ENCODE peak calls at places on chromosomes 12 and 14, in six cellular contexts. One of them, this sample, is unnamed.

GRCh38 chr12:108478611-108479010 is 36.5 kb upstream of the FICD start:
- DNase-seq in GM12878: no peak
- DNase-seq in GM12891: no peak
- DNase-seq in K562: no peak
- DNase-seq in HepG2: no peak
- DNase-seq in H1: no peak
- DNase-seq in this sample: no peak

GRCh38 chr12:116606397-116606796 is 47.2 kb downstream of the MAP1LC3B2 start:
- DNase-seq in H1: no peak
- DNase-seq in GM12891: no peak
- DNase-seq in HepG2: no peak
- DNase-seq in GM12878: no peak
- DNase-seq in K562: no peak
- DNase-seq in this sample: no peak

GRCh38 chr12:124517260-124518050 is 50.0 kb downstream of the NCOR2 start:
- DNase-seq in GM12878: no peak
- DNase-seq in H1: no peak
- DNase-seq in K562: no peak
- DNase-seq in HepG2: no peak
- DNase-seq in GM12891: no peak
- DNase-seq in this sample: no peak

GRCh38 chr14:86481105-86481504 is 951.2 kb downstream of the FLRT2 start:
- DNase-seq in GM12878: no peak
- DNase-seq in H1: no peak
- DNase-seq in GM12891: no peak
- DNase-seq in K562: no peak
- DNase-seq in HepG2: no peak
- DNase-seq in this sample: no peak

GRCh38 chr14:92495041-92495440 is 18.5 kb upstream of the RIN3 start:
- DNase-seq in GM12891: no peak
- DNase-seq in HepG2: no peak
- DNase-seq in K562: no peak
- DNase-seq in H1: no peak
- DNase-seq in GM12878: no peak
- DNase-seq in this sample: no peak

GRCh38 chr14:38593477-38593876 is 337.6 kb upstream of the CLEC14A start:
- DNase-seq in GM12878: no peak
- DNase-seq in K562: no peak
- DNase-seq in H1: no peak
- DNase-seq in GM12891: no peak
- DNase-seq in HepG2: no peak
- DNase-seq in this sample: no peak

GRCh38 chr12:30719060-30719459 is 23.4 kb upstream of the IPO8 start:
- DNase-seq in H1: no peak
- DNase-seq in GM12878: no peak
- DNase-seq in GM12891: no peak
- DNase-seq in K562: no peak
- DNase-seq in HepG2: no peak
- DNase-seq in this sample: no peak

GRCh38 chr12:122749569-122750332 is 2.9 kb upstream of the DENR start:
- DNase-seq in GM12891: no peak
- DNase-seq in GM12878: no peak
- DNase-seq in K562: peak; percentile 28
- DNase-seq in H1: no peak
- DNase-seq in HepG2: no peak
- DNase-seq in this sample: no peak

GRCh38 chr12:66508025-66508424 is 170.9 kb downstream of the GRIP1 start:
- DNase-seq in K562: no peak
- DNase-seq in GM12878: no peak
- DNase-seq in GM12891: no peak
- DNase-seq in H1: no peak
- DNase-seq in HepG2: no peak
- DNase-seq in this sample: no peak

GRCh38 chr12:96241484-96242256 is 47.5 kb downstream of the ELK3 start:
- DNase-seq in HepG2: no peak
- DNase-seq in GM12891: no peak
- DNase-seq in GM12878: no peak
- DNase-seq in K562: no peak
- DNase-seq in H1: no peak
- DNase-seq in this sample: no peak

GRCh38 chr14:104341532-104342434 is 203.4 kb downstream of the KIF26A start:
- DNase-seq in K562: peak; percentile 57
- DNase-seq in H1: peak; percentile 85
- DNase-seq in HepG2: peak; percentile 64
- DNase-seq in GM12878: no peak
- DNase-seq in GM12891: no peak
- DNase-seq in this sample: no peak

GRCh38 chr12:42332301-42332894 is 6.4 kb downstream of the PPHLN1 start:
- DNase-seq in K562: peak; percentile 65
- DNase-seq in GM12878: no peak
- DNase-seq in GM12891: no peak
- DNase-seq in H1: no peak
- DNase-seq in HepG2: peak; percentile 34
- DNase-seq in this sample: no peak

GRCh38 chr12:95182868-95183415 is 34.3 kb downstream of the FGD6 start:
- DNase-seq in H1: no peak
- DNase-seq in GM12878: no peak
- DNase-seq in HepG2: no peak
- DNase-seq in GM12891: peak; percentile 16
- DNase-seq in K562: peak; percentile 82
- DNase-seq in this sample: no peak

GRCh38 chr12:67434653-67435375 is 165.7 kb downstream of the CAND1 start:
- DNase-seq in H1: no peak
- DNase-seq in GM12878: no peak
- DNase-seq in GM12891: no peak
- DNase-seq in K562: no peak
- DNase-seq in HepG2: peak; percentile 46
- DNase-seq in this sample: no peak

GRCh38 chr12:61043838-61044237 is 1216.4 kb upstream of the USP15 start:
- DNase-seq in H1: no peak
- DNase-seq in GM12891: no peak
- DNase-seq in GM12878: no peak
- DNase-seq in HepG2: no peak
- DNase-seq in K562: no peak
- DNase-seq in this sample: no peak

GRCh38 chr14:35292051-35292769 is at the start of gene PSMA6:
- DNase-seq in HepG2: peak; percentile 100
- DNase-seq in GM12891: peak; percentile 74
- DNase-seq in K562: peak; percentile 99
- DNase-seq in H1: peak; percentile 97
- DNase-seq in GM12878: peak; percentile 98
- DNase-seq in this sample: peak; percentile 86

GRCh38 chr14:91115986-91116385 is 2.1 kb downstream of the DGLUCY start:
- DNase-seq in HepG2: no peak
- DNase-seq in H1: no peak
- DNase-seq in K562: no peak
- DNase-seq in GM12878: no peak
- DNase-seq in GM12891: no peak
- DNase-seq in this sample: no peak

GRCh38 chr14:60311417-60311816 is 62.4 kb downstream of the PPM1A start:
- DNase-seq in GM12891: no peak
- DNase-seq in HepG2: no peak
- DNase-seq in K562: peak; percentile 35
- DNase-seq in H1: no peak
- DNase-seq in GM12878: no peak
- DNase-seq in this sample: no peak

GRCh38 chr12:124980098-124980892 is 8.6 kb downstream of the DHX37 start:
- DNase-seq in HepG2: no peak
- DNase-seq in GM12891: no peak
- DNase-seq in GM12878: no peak
- DNase-seq in H1: no peak
- DNase-seq in K562: no peak
- DNase-seq in this sample: no peak

GRCh38 chr14:73261520-73262426 is 24.5 kb downstream of the PAPLN start:
- DNase-seq in HepG2: no peak
- DNase-seq in H1: no peak
- DNase-seq in GM12891: no peak
- DNase-seq in GM12878: no peak
- DNase-seq in K562: no peak
- DNase-seq in this sample: peak; percentile 15
- TF ChIP-seq TAF1 in HepG2: no peak
- TF ChIP-seq TAF1 in H1: no peak
- TF ChIP-seq TAF1 in GM12891: no peak
- TF ChIP-seq TAF1 in GM12878: no peak
- TF ChIP-seq TAF1 in K562: no peak
- TF ChIP-seq TAF1 in this sample: no peak

DNA sequence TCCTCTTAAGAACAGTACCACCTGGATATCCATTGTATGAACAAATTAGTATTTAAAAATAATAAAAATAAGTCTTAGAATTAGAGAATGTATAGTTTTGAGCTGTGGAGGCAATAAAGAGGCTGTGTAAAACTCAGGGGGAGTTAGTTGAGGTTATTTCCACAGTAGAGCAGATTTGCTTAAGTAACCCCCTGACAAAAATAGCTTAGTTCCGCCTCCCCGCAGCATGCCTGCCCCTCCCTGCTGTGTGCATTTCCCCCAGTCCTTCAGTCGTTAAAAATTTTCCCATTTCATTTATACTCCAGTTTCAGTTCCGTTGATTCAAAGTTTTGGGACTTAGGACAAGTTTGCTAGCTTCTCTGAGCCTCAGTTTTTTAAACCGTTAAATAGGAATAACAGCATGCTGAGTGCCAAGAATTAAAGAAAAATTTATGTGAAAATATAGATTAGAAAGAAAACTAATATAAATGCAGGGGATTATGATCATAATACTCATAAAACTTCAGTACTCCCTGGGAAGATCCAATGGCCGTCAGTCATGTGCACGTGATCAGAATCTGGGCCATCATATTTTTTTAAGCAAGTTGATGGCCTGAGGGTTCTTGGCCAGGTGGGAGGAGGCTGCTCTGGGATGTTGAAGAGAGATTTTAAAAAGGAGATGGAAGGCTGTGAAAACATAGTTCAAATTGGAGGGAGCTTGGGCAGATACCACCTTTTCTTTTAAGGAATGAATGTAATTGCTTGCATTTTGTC is 14.5 kb upstream of the SLC38A2 start:
- DNase-seq in K562: peak; percentile 69
- DNase-seq in H1: no peak
- DNase-seq in HepG2: no peak
- DNase-seq in GM12891: no peak
- DNase-seq in GM12878: no peak
- DNase-seq in this sample: no peak
- TF ChIP-seq POLR2A in K562: no peak
- TF ChIP-seq POLR2A in H1: no peak
- TF ChIP-seq POLR2A in HepG2: no peak
- TF ChIP-seq POLR2A in GM12891: no peak
- TF ChIP-seq POLR2A in GM12878: no peak
- TF ChIP-seq POLR2A in this sample: no peak

GRCh38 chr14:22469541-22470303 is 119.3 kb downstream of the DAD1 start:
- DNase-seq in K562: no peak
- DNase-seq in GM12891: no peak
- DNase-seq in H1: no peak
- DNase-seq in GM12878: no peak
- DNase-seq in HepG2: no peak
- DNase-seq in this sample: no peak

GRCh38 chr14:22472466-22472865 is 116.6 kb downstream of the DAD1 start:
- DNase-seq in HepG2: no peak
- DNase-seq in H1: no peak
- DNase-seq in K562: no peak
- DNase-seq in GM12878: no peak
- DNase-seq in GM12891: no peak
- DNase-seq in this sample: no peak

GRCh38 chr14:22474730-22475351 is 114.2 kb downstream of the DAD1 start:
- DNase-seq in H1: no peak
- DNase-seq in GM12878: no peak
- DNase-seq in K562: no peak
- DNase-seq in GM12891: no peak
- DNase-seq in HepG2: no peak
- DNase-seq in this sample: no peak

GRCh38 chr14:22472935-22473854 is 115.8 kb downstream of the DAD1 start:
- DNase-seq in HepG2: peak; percentile 56
- DNase-seq in GM12891: peak; percentile 42
- DNase-seq in H1: peak; percentile 66
- DNase-seq in GM12878: no peak
- DNase-seq in K562: peak; percentile 55
- DNase-seq in this sample: peak; percentile 45

GRCh38 chr14:22471545-22472121 is 117.4 kb downstream of the DAD1 start:
- DNase-seq in H1: peak; percentile 76
- DNase-seq in GM12891: no peak
- DNase-seq in HepG2: peak; percentile 55
- DNase-seq in K562: peak; percentile 65
- DNase-seq in GM12878: no peak
- DNase-seq in this sample: no peak
- TF ChIP-seq POLR2AphosphoS5 in H1: no peak
- TF ChIP-seq POLR2AphosphoS5 in GM12891: no peak
- TF ChIP-seq POLR2AphosphoS5 in HepG2: no peak
- TF ChIP-seq POLR2AphosphoS5 in K562: no peak
- TF ChIP-seq POLR2AphosphoS5 in GM12878: no peak
- TF ChIP-seq POLR2AphosphoS5 in this sample: no peak

GRCh38 chr12:19778822-19779221 is 339.5 kb downstream of the AEBP2 start:
- DNase-seq in HepG2: no peak
- DNase-seq in K562: no peak
- DNase-seq in GM12878: no peak
- DNase-seq in H1: no peak
- DNase-seq in GM12891: no peak
- DNase-seq in this sample: no peak
- TF ChIP-seq TAF1 in HepG2: no peak
- TF ChIP-seq TAF1 in K562: no peak
- TF ChIP-seq TAF1 in GM12878: no peak
- TF ChIP-seq TAF1 in H1: no peak
- TF ChIP-seq TAF1 in GM12891: no peak
- TF ChIP-seq TAF1 in this sample: no peak

GRCh38 chr12:12725956-12726542 is 8.9 kb downstream of the CDKN1B start:
- DNase-seq in K562: no peak
- DNase-seq in GM12878: no peak
- DNase-seq in GM12891: no peak
- DNase-seq in H1: no peak
- DNase-seq in HepG2: no peak
- DNase-seq in this sample: no peak
- TF ChIP-seq POLR2A in K562: no peak
- TF ChIP-seq POLR2A in GM12878: peak; percentile 90
- TF ChIP-seq POLR2A in GM12891: peak; percentile 55
- TF ChIP-seq POLR2A in H1: no peak
- TF ChIP-seq POLR2A in HepG2: no peak
- TF ChIP-seq POLR2A in this sample: peak; percentile 66

This sample was measured in GM12892.